ENCODE peak calls at places on chromosome 14, in five cellular contexts. One of them, this sample, is unnamed.

GRCh38 chr14:54529811-54530210 is 20.1 kb downstream of the CGRRF1 start:
- DNase-seq in endothelial cell: no peak
- DNase-seq in CD8-positive, alpha-beta memory T cell: no peak
- DNase-seq in GM06990: no peak
- DNase-seq in glutamatergic neuron: no peak
- DNase-seq in this sample: no peak

GRCh38 chr14:91227183-91227628 is 17.3 kb downstream of the GPR68 start:
- DNase-seq in CD8-positive, alpha-beta memory T cell: no peak
- DNase-seq in GM06990: no peak
- DNase-seq in endothelial cell: no peak
- DNase-seq in glutamatergic neuron: no peak
- DNase-seq in this sample: no peak

GRCh38 chr14:67457782-67458181 is 30.7 kb downstream of the TMEM229B start:
- DNase-seq in endothelial cell: no peak
- DNase-seq in GM06990: no peak
- DNase-seq in CD8-positive, alpha-beta memory T cell: no peak
- DNase-seq in glutamatergic neuron: peak
- DNase-seq in this sample: no peak

GRCh38 chr14:73209943-73210342 is 27.4 kb upstream of the PAPLN start:
- DNase-seq in CD8-positive, alpha-beta memory T cell: no peak
- DNase-seq in glutamatergic neuron: no peak
- DNase-seq in endothelial cell: no peak
- DNase-seq in GM06990: no peak
- DNase-seq in this sample: no peak

GRCh38 chr14:103199141-103199540 is 75.9 kb downstream of the TNFAIP2 start:
- DNase-seq in glutamatergic neuron: no peak
- DNase-seq in endothelial cell: no peak
- DNase-seq in CD8-positive, alpha-beta memory T cell: no peak
- DNase-seq in GM06990: no peak
- DNase-seq in this sample: no peak

GRCh38 chr14:69260979-69261605 is 1.1 kb downstream of the GALNT16 start:
- DNase-seq in glutamatergic neuron: peak
- DNase-seq in CD8-positive, alpha-beta memory T cell: no peak
- DNase-seq in endothelial cell: peak
- DNase-seq in GM06990: peak
- DNase-seq in this sample: peak

GRCh38 chr14:44720707-44721106 is 213.6 kb upstream of the FSCB start:
- DNase-seq in GM06990: no peak
- DNase-seq in glutamatergic neuron: no peak
- DNase-seq in endothelial cell: no peak
- DNase-seq in CD8-positive, alpha-beta memory T cell: no peak
- DNase-seq in this sample: no peak

GRCh38 chr14:96104469-96105057 is 65.4 kb downstream of the C14orf132 start:
- DNase-seq in CD8-positive, alpha-beta memory T cell: no peak
- DNase-seq in glutamatergic neuron: no peak
- DNase-seq in endothelial cell: no peak
- DNase-seq in GM06990: peak
- DNase-seq in this sample: peak